ENCODE peak calls at places on chromosomes 5 and 9, in eight cellular contexts. One of them, this sample, is unnamed.
A peak's percentile ranks its signal among the peaks of the same experiment; 100 is the strongest.

GRCh38 chr5:52884453-52884852 is 96.7 kb downstream of the ITGA1 start:
- DNase-seq in CD8-positive, alpha-beta memory T cell: no peak
- DNase-seq in neuronal stem cell: no peak
- DNase-seq in OCI-LY7: no peak
- DNase-seq in SJSA1: no peak
- DNase-seq in stomach: no peak
- DNase-seq in uterus: no peak
- DNase-seq in body of pancreas: no peak
- DNase-seq in this sample: no peak

GRCh38 chr9:15249042-15249818 is 57.8 kb downstream of the TTC39B start:
- DNase-seq in stomach: no peak
- DNase-seq in CD8-positive, alpha-beta memory T cell: no peak
- DNase-seq in OCI-LY7: no peak
- DNase-seq in body of pancreas: no peak
- DNase-seq in SJSA1: no peak
- DNase-seq in neuronal stem cell: no peak
- DNase-seq in uterus: no peak
- DNase-seq in this sample: no peak

GRCh38 chr9:136359774-136360718 is 3.5 kb downstream of the DNLZ start:
- DNase-seq in neuronal stem cell: no peak
- DNase-seq in body of pancreas: no peak
- DNase-seq in uterus: no peak
- DNase-seq in stomach: no peak
- DNase-seq in SJSA1: no peak
- DNase-seq in OCI-LY7: no peak
- DNase-seq in CD8-positive, alpha-beta memory T cell: no peak
- DNase-seq in this sample: no peak

GRCh38 chr5:158832096-158832495 is 267.6 kb downstream of the EBF1 start:
- DNase-seq in stomach: no peak
- DNase-seq in CD8-positive, alpha-beta memory T cell: no peak
- DNase-seq in uterus: no peak
- DNase-seq in body of pancreas: no peak
- DNase-seq in neuronal stem cell: no peak
- DNase-seq in OCI-LY7: no peak
- DNase-seq in SJSA1: no peak
- DNase-seq in this sample: no peak

GRCh38 chr5:43947870-43948269 is 344.9 kb downstream of the NNT start:
- DNase-seq in stomach: no peak
- DNase-seq in uterus: no peak
- DNase-seq in CD8-positive, alpha-beta memory T cell: no peak
- DNase-seq in body of pancreas: no peak
- DNase-seq in OCI-LY7: no peak
- DNase-seq in neuronal stem cell: no peak
- DNase-seq in SJSA1: no peak
- DNase-seq in this sample: no peak

GRCh38 chr9:109063765-109064164 is 50.5 kb upstream of the CTNNAL1 start:
- DNase-seq in neuronal stem cell: no peak
- DNase-seq in body of pancreas: no peak
- DNase-seq in uterus: no peak
- DNase-seq in OCI-LY7: no peak
- DNase-seq in CD8-positive, alpha-beta memory T cell: no peak
- DNase-seq in SJSA1: no peak
- DNase-seq in stomach: no peak
- DNase-seq in this sample: no peak

GRCh38 chr5:174190073-174190675 is 144.7 kb downstream of the NSG2 start:
- DNase-seq in SJSA1: no peak
- DNase-seq in body of pancreas: no peak
- DNase-seq in CD8-positive, alpha-beta memory T cell: no peak
- DNase-seq in OCI-LY7: no peak
- DNase-seq in stomach: no peak
- DNase-seq in uterus: no peak
- DNase-seq in neuronal stem cell: no peak
- DNase-seq in this sample: peak; percentile 64

GRCh38 chr9:92180669-92181181 is 65.5 kb upstream of the SPTLC1 start:
- DNase-seq in uterus: no peak
- DNase-seq in body of pancreas: peak; percentile 18
- DNase-seq in OCI-LY7: no peak
- DNase-seq in neuronal stem cell: no peak
- DNase-seq in CD8-positive, alpha-beta memory T cell: no peak
- DNase-seq in SJSA1: no peak
- DNase-seq in stomach: no peak
- DNase-seq in this sample: no peak

GRCh38 chr9:125759812-125760134 is 12.6 kb downstream of the PBX3 start:
- DNase-seq in uterus: no peak
- DNase-seq in CD8-positive, alpha-beta memory T cell: no peak
- DNase-seq in SJSA1: no peak
- DNase-seq in neuronal stem cell: no peak
- DNase-seq in OCI-LY7: no peak
- DNase-seq in body of pancreas: no peak
- DNase-seq in stomach: no peak
- DNase-seq in this sample: no peak

GRCh38 chr5:74124826-74125225 is 498.8 kb downstream of the ARHGEF28 start:
- DNase-seq in uterus: no peak
- DNase-seq in body of pancreas: no peak
- DNase-seq in SJSA1: peak; percentile 56
- DNase-seq in OCI-LY7: no peak
- DNase-seq in stomach: no peak
- DNase-seq in CD8-positive, alpha-beta memory T cell: no peak
- DNase-seq in neuronal stem cell: no peak
- DNase-seq in this sample: no peak

GRCh38 chr9:131304676-131305366 is 15.3 kb downstream of the PLPP7 start:
- DNase-seq in stomach: no peak
- DNase-seq in neuronal stem cell: no peak
- DNase-seq in CD8-positive, alpha-beta memory T cell: no peak
- DNase-seq in body of pancreas: no peak
- DNase-seq in SJSA1: no peak
- DNase-seq in uterus: no peak
- DNase-seq in OCI-LY7: no peak
- DNase-seq in this sample: no peak

GRCh38 chr5:359301-359897 is 37.9 kb downstream of the AHRR start:
- DNase-seq in SJSA1: no peak
- DNase-seq in CD8-positive, alpha-beta memory T cell: no peak
- DNase-seq in OCI-LY7: no peak
- DNase-seq in neuronal stem cell: no peak
- DNase-seq in body of pancreas: no peak
- DNase-seq in stomach: no peak
- DNase-seq in uterus: no peak
- DNase-seq in this sample: no peak

GRCh38 chr9:87546704-87547103 is 49.0 kb downstream of the DAPK1 start:
- DNase-seq in OCI-LY7: no peak
- DNase-seq in neuronal stem cell: no peak
- DNase-seq in body of pancreas: no peak
- DNase-seq in stomach: no peak
- DNase-seq in uterus: no peak
- DNase-seq in SJSA1: no peak
- DNase-seq in CD8-positive, alpha-beta memory T cell: no peak
- DNase-seq in this sample: no peak

GRCh38 chr9:37179576-37179975 is 59.2 kb downstream of the ZCCHC7 start:
- DNase-seq in OCI-LY7: no peak
- DNase-seq in body of pancreas: no peak
- DNase-seq in neuronal stem cell: no peak
- DNase-seq in uterus: no peak
- DNase-seq in SJSA1: no peak
- DNase-seq in CD8-positive, alpha-beta memory T cell: no peak
- DNase-seq in stomach: no peak
- DNase-seq in this sample: no peak

GRCh38 chr9:126395439-126396212 is 69.0 kb downstream of the MVB12B start:
- DNase-seq in CD8-positive, alpha-beta memory T cell: no peak
- DNase-seq in neuronal stem cell: no peak
- DNase-seq in OCI-LY7: no peak
- DNase-seq in stomach: no peak
- DNase-seq in body of pancreas: no peak
- DNase-seq in SJSA1: no peak
- DNase-seq in uterus: no peak
- DNase-seq in this sample: no peak

GRCh38 chr5:150295172-150295611 is 5.6 kb upstream of the CAMK2A start:
- DNase-seq in uterus: peak; percentile 63
- DNase-seq in stomach: peak; percentile 43
- DNase-seq in body of pancreas: no peak
- DNase-seq in OCI-LY7: no peak
- DNase-seq in SJSA1: no peak
- DNase-seq in CD8-positive, alpha-beta memory T cell: no peak
- DNase-seq in neuronal stem cell: no peak
- DNase-seq in this sample: peak; percentile 61

GRCh38 chr9:96193356-96193755 is 108.6 kb downstream of the HSD17B3 start:
- DNase-seq in OCI-LY7: no peak
- DNase-seq in neuronal stem cell: no peak
- DNase-seq in stomach: no peak
- DNase-seq in body of pancreas: no peak
- DNase-seq in SJSA1: no peak
- DNase-seq in CD8-positive, alpha-beta memory T cell: no peak
- DNase-seq in uterus: no peak
- DNase-seq in this sample: no peak

GRCh38 chr9:96186601-96187011 is 115.4 kb downstream of the HSD17B3 start:
- DNase-seq in neuronal stem cell: peak; percentile 61
- DNase-seq in SJSA1: peak; percentile 94
- DNase-seq in stomach: peak; percentile 85
- DNase-seq in uterus: no peak
- DNase-seq in CD8-positive, alpha-beta memory T cell: no peak
- DNase-seq in OCI-LY7: no peak
- DNase-seq in body of pancreas: peak; percentile 17
- DNase-seq in this sample: no peak

GRCh38 chr9:96192710-96193109 is 109.3 kb downstream of the HSD17B3 start:
- DNase-seq in CD8-positive, alpha-beta memory T cell: no peak
- DNase-seq in body of pancreas: no peak
- DNase-seq in uterus: no peak
- DNase-seq in neuronal stem cell: no peak
- DNase-seq in OCI-LY7: no peak
- DNase-seq in stomach: no peak
- DNase-seq in SJSA1: no peak
- DNase-seq in this sample: no peak

GRCh38 chr9:96187108-96187695 is 114.8 kb downstream of the HSD17B3 start:
- DNase-seq in CD8-positive, alpha-beta memory T cell: no peak
- DNase-seq in SJSA1: peak; percentile 66
- DNase-seq in body of pancreas: no peak
- DNase-seq in uterus: no peak
- DNase-seq in OCI-LY7: no peak
- DNase-seq in neuronal stem cell: no peak
- DNase-seq in stomach: peak; percentile 77
- DNase-seq in this sample: no peak

GRCh38 chr9:96189995-96190394 is 112.0 kb downstream of the HSD17B3 start:
- DNase-seq in uterus: no peak
- DNase-seq in CD8-positive, alpha-beta memory T cell: no peak
- DNase-seq in body of pancreas: no peak
- DNase-seq in OCI-LY7: no peak
- DNase-seq in neuronal stem cell: no peak
- DNase-seq in stomach: no peak
- DNase-seq in SJSA1: no peak
- DNase-seq in this sample: no peak
- H3K9me3 ChIP-seq in uterus: no peaks in the 10 kb centered on the region
- H3K9me3 ChIP-seq in CD8-positive, alpha-beta memory T cell: no peaks in the 10 kb centered on the region
- H3K9me3 ChIP-seq in body of pancreas: no peaks in the 10 kb centered on the region
- H3K9me3 ChIP-seq in OCI-LY7: no peaks in the 10 kb centered on the region
- H3K9me3 ChIP-seq in neuronal stem cell: peaks cover 9% of the 10 kb centered on the region
- H3K9me3 ChIP-seq in stomach: peaks cover 16% of the 10 kb centered on the region
- H3K9me3 ChIP-seq in SJSA1: peaks cover 6% of the 10 kb centered on the region
- H3K9me3 ChIP-seq in this sample: peaks cover 4% of the 10 kb centered on the region

DNA sequence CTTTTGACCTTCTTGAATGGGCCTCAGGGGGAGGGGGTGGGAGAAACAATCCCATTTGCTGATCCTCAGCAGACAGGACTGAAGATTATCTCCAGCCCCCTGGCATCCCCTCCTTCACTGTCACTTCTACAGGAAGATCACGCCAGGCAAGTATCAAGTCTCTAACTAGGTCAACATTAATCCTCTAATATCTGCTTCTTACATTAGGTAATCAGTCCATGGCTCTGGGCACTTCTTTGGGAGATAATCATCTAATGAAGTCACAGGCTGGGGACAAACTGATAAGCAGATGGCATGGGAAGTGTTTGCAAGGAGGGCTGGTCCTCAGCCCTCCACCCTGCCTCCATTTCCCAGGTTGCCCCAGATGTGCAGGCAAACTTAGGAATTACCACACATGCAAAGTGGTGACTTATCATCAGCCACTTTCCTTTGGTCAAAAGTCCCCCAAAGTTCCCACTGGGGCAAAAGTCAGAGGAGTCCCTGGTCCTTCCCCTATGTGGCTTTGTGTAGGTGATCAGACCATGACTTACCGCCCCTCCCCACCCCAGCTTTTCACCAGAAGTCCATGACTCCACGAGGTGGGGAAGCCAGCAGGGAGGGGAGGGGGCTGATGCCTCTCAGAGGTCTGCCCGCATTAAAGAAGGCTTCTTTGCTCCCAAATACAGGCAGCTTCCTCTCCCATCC is 6.0 kb downstream of the TRAF1 start:
- DNase-seq in OCI-LY7: no peak
- DNase-seq in CD8-positive, alpha-beta memory T cell: no peak
- DNase-seq in neuronal stem cell: no peak
- DNase-seq in uterus: no peak
- DNase-seq in body of pancreas: no peak
- DNase-seq in stomach: no peak
- DNase-seq in SJSA1: no peak
- DNase-seq in this sample: no peak
- H3K4me1 ChIP-seq in OCI-LY7: peaks cover 69% of the 10 kb centered on the region
- H3K4me1 ChIP-seq in CD8-positive, alpha-beta memory T cell: peaks cover 97% of the 10 kb centered on the region
- H3K4me1 ChIP-seq in neuronal stem cell: peaks cover 12% of the 10 kb centered on the region
- H3K4me1 ChIP-seq in uterus: no peaks in the 10 kb centered on the region
- H3K4me1 ChIP-seq in body of pancreas: no peaks in the 10 kb centered on the region
- H3K4me1 ChIP-seq in stomach: peaks cover 76% of the 10 kb centered on the region
- H3K4me1 ChIP-seq in SJSA1: peaks cover 49% of the 10 kb centered on the region
- H3K4me1 ChIP-seq in this sample: peaks cover 30% of the 10 kb centered on the region

GRCh38 chr5:16549491-16550233 is 67.1 kb downstream of the RETREG1 start:
- DNase-seq in stomach: no peak
- DNase-seq in OCI-LY7: no peak
- DNase-seq in SJSA1: no peak
- DNase-seq in neuronal stem cell: no peak
- DNase-seq in body of pancreas: no peak
- DNase-seq in uterus: no peak
- DNase-seq in CD8-positive, alpha-beta memory T cell: no peak
- DNase-seq in this sample: no peak
- H3K4me3 ChIP-seq in stomach: no peak overlapping the region
- H3K4me3 ChIP-seq in OCI-LY7: no peak overlapping the region
- H3K4me3 ChIP-seq in SJSA1: no peak overlapping the region
- H3K4me3 ChIP-seq in neuronal stem cell: no peak overlapping the region
- H3K4me3 ChIP-seq in body of pancreas: no peak overlapping the region
- H3K4me3 ChIP-seq in uterus: no peak overlapping the region
- H3K4me3 ChIP-seq in CD8-positive, alpha-beta memory T cell: no peak overlapping the region
- H3K4me3 ChIP-seq in this sample: no peak overlapping the region

GRCh38 chr9:40927260-40927631 is 201.2 kb downstream of the FOXD4L6 start:
- DNase-seq in neuronal stem cell: no peak
- DNase-seq in SJSA1: no peak
- DNase-seq in uterus: no peak
- DNase-seq in OCI-LY7: no peak
- DNase-seq in body of pancreas: no peak
- DNase-seq in stomach: no peak
- DNase-seq in CD8-positive, alpha-beta memory T cell: no peak
- DNase-seq in this sample: no peak
- H3K9me3 ChIP-seq in neuronal stem cell: peaks cover 51% of the 10 kb centered on the region
- H3K9me3 ChIP-seq in SJSA1: peaks cover 13% of the 10 kb centered on the region
- H3K9me3 ChIP-seq in uterus: peaks cover 71% of the 10 kb centered on the region
- H3K9me3 ChIP-seq in OCI-LY7: no peaks in the 10 kb centered on the region
- H3K9me3 ChIP-seq in body of pancreas: no peaks in the 10 kb centered on the region
- H3K9me3 ChIP-seq in stomach: peaks cover 97% of the 10 kb centered on the region
- H3K9me3 ChIP-seq in CD8-positive, alpha-beta memory T cell: peaks cover 44% of the 10 kb centered on the region
- H3K9me3 ChIP-seq in this sample: peaks cover 7% of the 10 kb centered on the region

GRCh38 chr5:73117088-73117755 is 3.2 kb upstream of the TMEM171 start:
- DNase-seq in OCI-LY7: no peak
- DNase-seq in stomach: no peak
- DNase-seq in uterus: no peak
- DNase-seq in SJSA1: no peak
- DNase-seq in body of pancreas: no peak
- DNase-seq in CD8-positive, alpha-beta memory T cell: no peak
- DNase-seq in neuronal stem cell: no peak
- DNase-seq in this sample: no peak
- H3K4me1 ChIP-seq in OCI-LY7: no peaks in the 10 kb centered on the region
- H3K4me1 ChIP-seq in stomach: peaks cover 20% of the 10 kb centered on the region
- H3K4me1 ChIP-seq in uterus: no peaks in the 10 kb centered on the region
- H3K4me1 ChIP-seq in SJSA1: peaks cover 56% of the 10 kb centered on the region
- H3K4me1 ChIP-seq in body of pancreas: peaks cover 37% of the 10 kb centered on the region
- H3K4me1 ChIP-seq in CD8-positive, alpha-beta memory T cell: no peaks in the 10 kb centered on the region
- H3K4me1 ChIP-seq in neuronal stem cell: peaks cover 6% of the 10 kb centered on the region
- H3K4me1 ChIP-seq in this sample: no peaks in the 10 kb centered on the region

GRCh38 chr5:178114325-178115135 is 1.2 kb downstream of the N4BP3 start:
- DNase-seq in SJSA1: peak; percentile 44
- DNase-seq in uterus: no peak
- DNase-seq in body of pancreas: peak; percentile 25
- DNase-seq in CD8-positive, alpha-beta memory T cell: peak; percentile 64
- DNase-seq in OCI-LY7: peak; percentile 62
- DNase-seq in stomach: peak; percentile 60
- DNase-seq in neuronal stem cell: peak; percentile 40
- DNase-seq in this sample: no peak
- H3K4me3 ChIP-seq in SJSA1: peak overlapping the region; percentile 47
- H3K4me3 ChIP-seq in uterus: no peak overlapping the region
- H3K4me3 ChIP-seq in body of pancreas: no peak overlapping the region
- H3K4me3 ChIP-seq in CD8-positive, alpha-beta memory T cell: peak overlapping the region; percentile 64
- H3K4me3 ChIP-seq in OCI-LY7: peak overlapping the region; percentile 95
- H3K4me3 ChIP-seq in stomach: peak overlapping the region; percentile 52
- H3K4me3 ChIP-seq in neuronal stem cell: peak overlapping the region; percentile 87
- H3K4me3 ChIP-seq in this sample: no peak overlapping the region